ENCODE peak calls at places on chromosomes 1 and 21, in ten cellular contexts. R, Q, K, Z, U, P, X, E, O and F are unnamed samples.
A peak's percentile ranks its signal among the peaks of the same experiment; 100 is the strongest.

GRCh38 chr1:10753279-10753678 is 43.2 kb downstream of the CASZ1 start:
- DNase-seq in Z (no peak), K (no peak), X (no peak), R (no peak), P (no peak), Q (no peak), O (no peak), E (no peak), U (no peak), F (peak; percentile 35)

GRCh38 chr1:107930292-107930691 is 34.7 kb downstream of the VAV3 start:
- DNase-seq in U (no peak), K (no peak), E (no peak), Q (no peak), Z (no peak), R (no peak), X (no peak), P (no peak), O (no peak), F (no peak)

GRCh38 chr1:40921522-40921921 is 58.0 kb upstream of the CTPS1 start:
- DNase-seq in E (no peak), Z (no peak), X (no peak), P (no peak), K (no peak), R (no peak), Q (no peak), O (no peak), U (peak; percentile 19), F (no peak)

GRCh38 chr1:186234976-186235686 is 139.9 kb downstream of the TPR start:
- DNase-seq in P (no peak), E (no peak), Z (no peak), X (no peak), R (no peak), K (no peak), Q (no peak), U (no peak), O (no peak), F (no peak)

GRCh38 chr1:170908942-170909341 is 26.4 kb upstream of the MROH9 start:
- DNase-seq in Z (no peak), U (no peak), E (no peak), X (no peak), K (no peak), P (no peak), Q (no peak), R (no peak), O (no peak), F (no peak)

GRCh38 chr1:183163311-183163710 is 22.8 kb upstream of the LAMC2 start:
- DNase-seq in U (no peak), Q (no peak), O (no peak), K (peak; percentile 26), P (no peak), E (no peak), R (no peak), Z (peak; percentile 91), X (no peak), F (peak; percentile 24)

GRCh38 chr1:22228505-22228911 is 85.6 kb upstream of the WNT4 start:
- DNase-seq in E (no peak), X (no peak), P (no peak), R (no peak), O (no peak), K (no peak), U (no peak), Z (no peak), Q (no peak), F (no peak)

GRCh38 chr1:109112056-109112651 is 1.8 kb upstream of the ELAPOR1 start:
- DNase-seq in O (peak; percentile 22), Z (no peak), K (no peak), U (no peak), X (peak; percentile 49), E (peak; percentile 52), Q (no peak), P (no peak), R (no peak), F (no peak)

GRCh38 chr1:227058321-227058751 is 118.2 kb downstream of the COQ8A start:
- DNase-seq in K (peak; percentile 34), Q (no peak), R (no peak), Z (peak; percentile 36), E (no peak), P (no peak), X (no peak), U (no peak), O (no peak), F (no peak)

GRCh38 chr21:18468775-18469174 is 65.2 kb upstream of the TMPRSS15 start:
- DNase-seq in O (no peak), P (no peak), Z (no peak), E (no peak), U (no peak), R (no peak), K (no peak), X (no peak), Q (no peak), F (no peak)

GRCh38 chr1:209428241-209428921 is 155.1 kb upstream of the CAMK1G start:
- DNase-seq in K (no peak), P (no peak), R (no peak), U (no peak), Q (no peak), X (no peak), E (no peak), Z (no peak), O (peak; percentile 82), F (no peak)

GRCh38 chr1:161374373-161374772 is 6.7 kb upstream of the CFAP126 start:
- DNase-seq in X (peak; percentile 17), Q (no peak), R (no peak), P (no peak), K (no peak), E (no peak), Z (no peak), U (no peak), O (peak; percentile 3), F (no peak)

GRCh38 chr21:35350965-35351364 is 301.9 kb upstream of the RUNX1 start:
- DNase-seq in Q (no peak), Z (no peak), R (no peak), E (no peak), P (no peak), O (no peak), U (no peak), X (no peak), K (no peak), F (no peak)

GRCh38 chr1:151616505-151616849 is 4.6 kb downstream of the SNX27 start:
- DNase-seq in U (no peak), K (no peak), X (no peak), P (no peak), Q (no peak), E (no peak), O (no peak), Z (no peak), R (no peak), F (no peak)

GRCh38 chr21:36981977-36982700 is 15.7 kb upstream of the HLCS start:
- DNase-seq in P (no peak), E (no peak), O (no peak), U (no peak), K (no peak), Q (no peak), X (no peak), R (no peak), Z (no peak), F (no peak)

GRCh38 chr1:14326857-14327256 is 271.6 kb upstream of the KAZN start:
- DNase-seq in Z (no peak), P (no peak), E (no peak), X (no peak), O (no peak), K (no peak), U (no peak), R (no peak), Q (no peak), F (peak; percentile 39)

GRCh38 chr1:109929588-109930251 is 19.1 kb downstream of the CSF1 start:
- DNase-seq in X (no peak), U (peak; percentile 58), E (no peak), R (no peak), K (no peak), Q (no peak), O (no peak), Z (no peak), P (no peak), F (no peak)

GRCh38 chr1:33634806-33635205 is 162.4 kb downstream of the ZSCAN20 start:
- DNase-seq in Q (peak; percentile 31), P (peak; percentile 26), U (no peak), X (peak; percentile 49), O (peak; percentile 25), R (peak; percentile 27), Z (no peak), E (peak; percentile 13), K (no peak), F (peak; percentile 6)

GRCh38 chr1:154327466-154328317 is 2.4 kb downstream of the ATP8B2 start:
- DNase-seq in R (no peak), O (peak; percentile 50), Z (no peak), U (no peak), Q (no peak), K (no peak), P (peak; percentile 33), X (peak; percentile 51), E (no peak), F (peak; percentile 39)

GRCh38 chr1:10459185-10459584 is 9.4 kb downstream of the CORT start:
- DNase-seq in P (no peak), E (no peak), Q (no peak), X (no peak), O (peak; percentile 81), K (peak; percentile 45), U (no peak), Z (peak; percentile 49), R (no peak), F (no peak)

GRCh38 chr1:98058676-98059075 is 137.8 kb upstream of the DPYD start:
- DNase-seq in O (no peak), X (no peak), K (no peak), Z (no peak), R (no peak), Q (no peak), P (no peak), U (no peak), E (no peak), F (no peak)

GRCh38 chr1:231861541-231862481 is 235.2 kb downstream of the DISC1 start:
- DNase-seq in R (no peak), K (peak; percentile 26), X (no peak), Q (no peak), O (no peak), Z (no peak), U (no peak), P (no peak), E (no peak), F (no peak)